ENCODE peak calls at places on chromosomes 2 and 18, in eight cellular contexts. One of them, this sample, is unnamed.

GRCh38 chr18:3466051-3466450 is 16.1 kb downstream of the TGIF1 start:
- DNase-seq in stimulated activated CD8-positive, alpha-beta memory T cell treated with anti-CD3 and anti-CD28 coated beads, Interleukin-7, amount 100 ng/mL, for 1 hour: no peak
- DNase-seq in activated T-helper 1 cell treated with Interleukin-2 at 50 U/mL for 16 hours: no peak
- DNase-seq in HT1080: peak; percentile 84
- DNase-seq in mucosa of descending colon: no peak
- DNase-seq in stimulated activated CD4-positive, alpha-beta T cell treated with anti-CD3 and anti-CD28 coated beads, Interleukin-12 subunit alpha, Interleukin-12 subunit beta, amount 100 ng/mL, for 24 hours: no peak
- DNase-seq in nucleus accumbens: no peak
- DNase-seq in NCI-H1105: no peak
- DNase-seq in this sample: no peak

GRCh38 chr18:48216639-48217280 is 192.4 kb downstream of the ZBTB7C start:
- DNase-seq in stimulated activated CD8-positive, alpha-beta memory T cell treated with anti-CD3 and anti-CD28 coated beads, Interleukin-7, amount 100 ng/mL, for 1 hour: no peak
- DNase-seq in activated T-helper 1 cell treated with Interleukin-2 at 50 U/mL for 16 hours: no peak
- DNase-seq in HT1080: no peak
- DNase-seq in mucosa of descending colon: no peak
- DNase-seq in stimulated activated CD4-positive, alpha-beta T cell treated with anti-CD3 and anti-CD28 coated beads, Interleukin-12 subunit alpha, Interleukin-12 subunit beta, amount 100 ng/mL, for 24 hours: no peak
- DNase-seq in nucleus accumbens: no peak
- DNase-seq in NCI-H1105: no peak
- DNase-seq in this sample: no peak

GRCh38 chr2:19569300-19569791 is 210.9 kb upstream of the OSR1 start:
- DNase-seq in stimulated activated CD8-positive, alpha-beta memory T cell treated with anti-CD3 and anti-CD28 coated beads, Interleukin-7, amount 100 ng/mL, for 1 hour: no peak
- DNase-seq in activated T-helper 1 cell treated with Interleukin-2 at 50 U/mL for 16 hours: no peak
- DNase-seq in HT1080: no peak
- DNase-seq in mucosa of descending colon: no peak
- DNase-seq in stimulated activated CD4-positive, alpha-beta T cell treated with anti-CD3 and anti-CD28 coated beads, Interleukin-12 subunit alpha, Interleukin-12 subunit beta, amount 100 ng/mL, for 24 hours: no peak
- DNase-seq in nucleus accumbens: no peak
- DNase-seq in NCI-H1105: no peak
- DNase-seq in this sample: no peak

GRCh38 chr18:49174478-49174877 is 223.7 kb upstream of the SMAD7 start:
- DNase-seq in stimulated activated CD8-positive, alpha-beta memory T cell treated with anti-CD3 and anti-CD28 coated beads, Interleukin-7, amount 100 ng/mL, for 1 hour: no peak
- DNase-seq in activated T-helper 1 cell treated with Interleukin-2 at 50 U/mL for 16 hours: no peak
- DNase-seq in HT1080: no peak
- DNase-seq in mucosa of descending colon: no peak
- DNase-seq in stimulated activated CD4-positive, alpha-beta T cell treated with anti-CD3 and anti-CD28 coated beads, Interleukin-12 subunit alpha, Interleukin-12 subunit beta, amount 100 ng/mL, for 24 hours: no peak
- DNase-seq in nucleus accumbens: no peak
- DNase-seq in NCI-H1105: no peak
- DNase-seq in this sample: no peak

GRCh38 chr2:19507137-19507536 is 148.7 kb upstream of the OSR1 start:
- DNase-seq in stimulated activated CD8-positive, alpha-beta memory T cell treated with anti-CD3 and anti-CD28 coated beads, Interleukin-7, amount 100 ng/mL, for 1 hour: no peak
- DNase-seq in activated T-helper 1 cell treated with Interleukin-2 at 50 U/mL for 16 hours: no peak
- DNase-seq in HT1080: no peak
- DNase-seq in mucosa of descending colon: no peak
- DNase-seq in stimulated activated CD4-positive, alpha-beta T cell treated with anti-CD3 and anti-CD28 coated beads, Interleukin-12 subunit alpha, Interleukin-12 subunit beta, amount 100 ng/mL, for 24 hours: no peak
- DNase-seq in nucleus accumbens: no peak
- DNase-seq in NCI-H1105: no peak
- DNase-seq in this sample: no peak

GRCh38 chr2:179177694-179178093 is 86.9 kb downstream of the SESTD1 start:
- DNase-seq in stimulated activated CD8-positive, alpha-beta memory T cell treated with anti-CD3 and anti-CD28 coated beads, Interleukin-7, amount 100 ng/mL, for 1 hour: no peak
- DNase-seq in activated T-helper 1 cell treated with Interleukin-2 at 50 U/mL for 16 hours: no peak
- DNase-seq in HT1080: no peak
- DNase-seq in mucosa of descending colon: no peak
- DNase-seq in stimulated activated CD4-positive, alpha-beta T cell treated with anti-CD3 and anti-CD28 coated beads, Interleukin-12 subunit alpha, Interleukin-12 subunit beta, amount 100 ng/mL, for 24 hours: no peak
- DNase-seq in nucleus accumbens: no peak
- DNase-seq in NCI-H1105: no peak
- DNase-seq in this sample: no peak

GRCh38 chr2:80930777-80931176 is 626.2 kb upstream of the LRRTM1 start:
- DNase-seq in stimulated activated CD8-positive, alpha-beta memory T cell treated with anti-CD3 and anti-CD28 coated beads, Interleukin-7, amount 100 ng/mL, for 1 hour: no peak
- DNase-seq in activated T-helper 1 cell treated with Interleukin-2 at 50 U/mL for 16 hours: no peak
- DNase-seq in HT1080: no peak
- DNase-seq in mucosa of descending colon: no peak
- DNase-seq in stimulated activated CD4-positive, alpha-beta T cell treated with anti-CD3 and anti-CD28 coated beads, Interleukin-12 subunit alpha, Interleukin-12 subunit beta, amount 100 ng/mL, for 24 hours: no peak
- DNase-seq in nucleus accumbens: no peak
- DNase-seq in NCI-H1105: no peak
- DNase-seq in this sample: no peak

GRCh38 chr2:74500578-74500946 is 1.2 kb upstream of the LBX2 start:
- DNase-seq in stimulated activated CD8-positive, alpha-beta memory T cell treated with anti-CD3 and anti-CD28 coated beads, Interleukin-7, amount 100 ng/mL, for 1 hour: no peak
- DNase-seq in activated T-helper 1 cell treated with Interleukin-2 at 50 U/mL for 16 hours: no peak
- DNase-seq in HT1080: no peak
- DNase-seq in mucosa of descending colon: peak; percentile 4
- DNase-seq in stimulated activated CD4-positive, alpha-beta T cell treated with anti-CD3 and anti-CD28 coated beads, Interleukin-12 subunit alpha, Interleukin-12 subunit beta, amount 100 ng/mL, for 24 hours: no peak
- DNase-seq in nucleus accumbens: no peak
- DNase-seq in NCI-H1105: no peak
- DNase-seq in this sample: no peak

GRCh38 chr18:23503967-23504352 is 649 bp downstream of the RMC1 start:
- DNase-seq in stimulated activated CD8-positive, alpha-beta memory T cell treated with anti-CD3 and anti-CD28 coated beads, Interleukin-7, amount 100 ng/mL, for 1 hour: no peak
- DNase-seq in activated T-helper 1 cell treated with Interleukin-2 at 50 U/mL for 16 hours: no peak
- DNase-seq in HT1080: no peak
- DNase-seq in mucosa of descending colon: no peak
- DNase-seq in stimulated activated CD4-positive, alpha-beta T cell treated with anti-CD3 and anti-CD28 coated beads, Interleukin-12 subunit alpha, Interleukin-12 subunit beta, amount 100 ng/mL, for 24 hours: no peak
- DNase-seq in nucleus accumbens: no peak
- DNase-seq in NCI-H1105: peak; percentile 3
- DNase-seq in this sample: no peak

GRCh38 chr2:229240984-229241491 is 30.0 kb downstream of the PID1 start:
- DNase-seq in stimulated activated CD8-positive, alpha-beta memory T cell treated with anti-CD3 and anti-CD28 coated beads, Interleukin-7, amount 100 ng/mL, for 1 hour: no peak
- DNase-seq in activated T-helper 1 cell treated with Interleukin-2 at 50 U/mL for 16 hours: no peak
- DNase-seq in HT1080: no peak
- DNase-seq in mucosa of descending colon: no peak
- DNase-seq in stimulated activated CD4-positive, alpha-beta T cell treated with anti-CD3 and anti-CD28 coated beads, Interleukin-12 subunit alpha, Interleukin-12 subunit beta, amount 100 ng/mL, for 24 hours: no peak
- DNase-seq in nucleus accumbens: no peak
- DNase-seq in NCI-H1105: no peak
- DNase-seq in this sample: no peak

GRCh38 chr2:109209412-109209811 is 80.4 kb downstream of the SH3RF3 start:
- DNase-seq in stimulated activated CD8-positive, alpha-beta memory T cell treated with anti-CD3 and anti-CD28 coated beads, Interleukin-7, amount 100 ng/mL, for 1 hour: no peak
- DNase-seq in activated T-helper 1 cell treated with Interleukin-2 at 50 U/mL for 16 hours: no peak
- DNase-seq in HT1080: peak; percentile 86
- DNase-seq in mucosa of descending colon: no peak
- DNase-seq in stimulated activated CD4-positive, alpha-beta T cell treated with anti-CD3 and anti-CD28 coated beads, Interleukin-12 subunit alpha, Interleukin-12 subunit beta, amount 100 ng/mL, for 24 hours: no peak
- DNase-seq in nucleus accumbens: no peak
- DNase-seq in NCI-H1105: no peak
- DNase-seq in this sample: no peak

GRCh38 chr2:148875387-148876051 is 492 bp downstream of the KIF5C start:
- DNase-seq in stimulated activated CD8-positive, alpha-beta memory T cell treated with anti-CD3 and anti-CD28 coated beads, Interleukin-7, amount 100 ng/mL, for 1 hour: no peak
- DNase-seq in activated T-helper 1 cell treated with Interleukin-2 at 50 U/mL for 16 hours: no peak
- DNase-seq in HT1080: no peak
- DNase-seq in mucosa of descending colon: peak; percentile 48
- DNase-seq in stimulated activated CD4-positive, alpha-beta T cell treated with anti-CD3 and anti-CD28 coated beads, Interleukin-12 subunit alpha, Interleukin-12 subunit beta, amount 100 ng/mL, for 24 hours: peak; percentile 2
- DNase-seq in nucleus accumbens: no peak
- DNase-seq in NCI-H1105: no peak
- DNase-seq in this sample: no peak

GRCh38 chr2:152961376-152961775 is 243.0 kb downstream of the ARL6IP6 start:
- DNase-seq in stimulated activated CD8-positive, alpha-beta memory T cell treated with anti-CD3 and anti-CD28 coated beads, Interleukin-7, amount 100 ng/mL, for 1 hour: no peak
- DNase-seq in activated T-helper 1 cell treated with Interleukin-2 at 50 U/mL for 16 hours: no peak
- DNase-seq in HT1080: peak; percentile 35
- DNase-seq in mucosa of descending colon: no peak
- DNase-seq in stimulated activated CD4-positive, alpha-beta T cell treated with anti-CD3 and anti-CD28 coated beads, Interleukin-12 subunit alpha, Interleukin-12 subunit beta, amount 100 ng/mL, for 24 hours: no peak
- DNase-seq in nucleus accumbens: no peak
- DNase-seq in NCI-H1105: no peak
- DNase-seq in this sample: no peak

GRCh38 chr2:70808983-70809958 is 11.1 kb downstream of the CLEC4F start:
- DNase-seq in stimulated activated CD8-positive, alpha-beta memory T cell treated with anti-CD3 and anti-CD28 coated beads, Interleukin-7, amount 100 ng/mL, for 1 hour: no peak
- DNase-seq in activated T-helper 1 cell treated with Interleukin-2 at 50 U/mL for 16 hours: no peak
- DNase-seq in HT1080: no peak
- DNase-seq in mucosa of descending colon: no peak
- DNase-seq in stimulated activated CD4-positive, alpha-beta T cell treated with anti-CD3 and anti-CD28 coated beads, Interleukin-12 subunit alpha, Interleukin-12 subunit beta, amount 100 ng/mL, for 24 hours: no peak
- DNase-seq in nucleus accumbens: no peak
- DNase-seq in NCI-H1105: no peak
- DNase-seq in this sample: no peak

GRCh38 chr18:11818486-11819203 is 32.6 kb upstream of the CHMP1B start:
- DNase-seq in stimulated activated CD8-positive, alpha-beta memory T cell treated with anti-CD3 and anti-CD28 coated beads, Interleukin-7, amount 100 ng/mL, for 1 hour: no peak
- DNase-seq in activated T-helper 1 cell treated with Interleukin-2 at 50 U/mL for 16 hours: no peak
- DNase-seq in HT1080: no peak
- DNase-seq in mucosa of descending colon: no peak
- DNase-seq in stimulated activated CD4-positive, alpha-beta T cell treated with anti-CD3 and anti-CD28 coated beads, Interleukin-12 subunit alpha, Interleukin-12 subunit beta, amount 100 ng/mL, for 24 hours: no peak
- DNase-seq in nucleus accumbens: no peak
- DNase-seq in NCI-H1105: no peak
- DNase-seq in this sample: no peak

GRCh38 chr2:188659656-188660406 is 314.3 kb upstream of the COL3A1 start:
- DNase-seq in stimulated activated CD8-positive, alpha-beta memory T cell treated with anti-CD3 and anti-CD28 coated beads, Interleukin-7, amount 100 ng/mL, for 1 hour: no peak
- DNase-seq in activated T-helper 1 cell treated with Interleukin-2 at 50 U/mL for 16 hours: no peak
- DNase-seq in HT1080: peak; percentile 77
- DNase-seq in mucosa of descending colon: no peak
- DNase-seq in stimulated activated CD4-positive, alpha-beta T cell treated with anti-CD3 and anti-CD28 coated beads, Interleukin-12 subunit alpha, Interleukin-12 subunit beta, amount 100 ng/mL, for 24 hours: no peak
- DNase-seq in nucleus accumbens: no peak
- DNase-seq in NCI-H1105: no peak
- DNase-seq in this sample: no peak

GRCh38 chr2:232984451-232985207 is 28.4 kb downstream of the NGEF start:
- DNase-seq in stimulated activated CD8-positive, alpha-beta memory T cell treated with anti-CD3 and anti-CD28 coated beads, Interleukin-7, amount 100 ng/mL, for 1 hour: no peak
- DNase-seq in activated T-helper 1 cell treated with Interleukin-2 at 50 U/mL for 16 hours: no peak
- DNase-seq in HT1080: no peak
- DNase-seq in mucosa of descending colon: peak; percentile 15
- DNase-seq in stimulated activated CD4-positive, alpha-beta T cell treated with anti-CD3 and anti-CD28 coated beads, Interleukin-12 subunit alpha, Interleukin-12 subunit beta, amount 100 ng/mL, for 24 hours: no peak
- DNase-seq in nucleus accumbens: no peak
- DNase-seq in NCI-H1105: no peak
- DNase-seq in this sample: no peak

GRCh38 chr2:74297391-74297790 is 45.8 kb downstream of the SLC4A5 start:
- DNase-seq in stimulated activated CD8-positive, alpha-beta memory T cell treated with anti-CD3 and anti-CD28 coated beads, Interleukin-7, amount 100 ng/mL, for 1 hour: no peak
- DNase-seq in activated T-helper 1 cell treated with Interleukin-2 at 50 U/mL for 16 hours: no peak
- DNase-seq in HT1080: no peak
- DNase-seq in mucosa of descending colon: no peak
- DNase-seq in stimulated activated CD4-positive, alpha-beta T cell treated with anti-CD3 and anti-CD28 coated beads, Interleukin-12 subunit alpha, Interleukin-12 subunit beta, amount 100 ng/mL, for 24 hours: no peak
- DNase-seq in nucleus accumbens: no peak
- DNase-seq in NCI-H1105: no peak
- DNase-seq in this sample: no peak

GRCh38 chr2:98039085-98039756 is 43.5 kb upstream of the TMEM131 start:
- DNase-seq in stimulated activated CD8-positive, alpha-beta memory T cell treated with anti-CD3 and anti-CD28 coated beads, Interleukin-7, amount 100 ng/mL, for 1 hour: no peak
- DNase-seq in activated T-helper 1 cell treated with Interleukin-2 at 50 U/mL for 16 hours: no peak
- DNase-seq in HT1080: no peak
- DNase-seq in mucosa of descending colon: no peak
- DNase-seq in stimulated activated CD4-positive, alpha-beta T cell treated with anti-CD3 and anti-CD28 coated beads, Interleukin-12 subunit alpha, Interleukin-12 subunit beta, amount 100 ng/mL, for 24 hours: no peak
- DNase-seq in nucleus accumbens: no peak
- DNase-seq in NCI-H1105: no peak
- DNase-seq in this sample: no peak

GRCh38 chr2:207230261-207231105 is 64.7 kb upstream of the KLF7 start:
- DNase-seq in stimulated activated CD8-positive, alpha-beta memory T cell treated with anti-CD3 and anti-CD28 coated beads, Interleukin-7, amount 100 ng/mL, for 1 hour: no peak
- DNase-seq in activated T-helper 1 cell treated with Interleukin-2 at 50 U/mL for 16 hours: no peak
- DNase-seq in HT1080: peak; percentile 34
- DNase-seq in mucosa of descending colon: no peak
- DNase-seq in stimulated activated CD4-positive, alpha-beta T cell treated with anti-CD3 and anti-CD28 coated beads, Interleukin-12 subunit alpha, Interleukin-12 subunit beta, amount 100 ng/mL, for 24 hours: no peak
- DNase-seq in nucleus accumbens: no peak
- DNase-seq in NCI-H1105: no peak
- DNase-seq in this sample: no peak

GRCh38 chr2:71060871-71061270 is 7.6 kb upstream of the NAGK start:
- DNase-seq in stimulated activated CD8-positive, alpha-beta memory T cell treated with anti-CD3 and anti-CD28 coated beads, Interleukin-7, amount 100 ng/mL, for 1 hour: no peak
- DNase-seq in activated T-helper 1 cell treated with Interleukin-2 at 50 U/mL for 16 hours: no peak
- DNase-seq in HT1080: no peak
- DNase-seq in mucosa of descending colon: no peak
- DNase-seq in stimulated activated CD4-positive, alpha-beta T cell treated with anti-CD3 and anti-CD28 coated beads, Interleukin-12 subunit alpha, Interleukin-12 subunit beta, amount 100 ng/mL, for 24 hours: no peak
- DNase-seq in nucleus accumbens: no peak
- DNase-seq in NCI-H1105: no peak
- DNase-seq in this sample: no peak

GRCh38 chr2:233082934-233083755 is 23.0 kb downstream of the INPP5D start:
- DNase-seq in stimulated activated CD8-positive, alpha-beta memory T cell treated with anti-CD3 and anti-CD28 coated beads, Interleukin-7, amount 100 ng/mL, for 1 hour: no peak
- DNase-seq in activated T-helper 1 cell treated with Interleukin-2 at 50 U/mL for 16 hours: no peak
- DNase-seq in HT1080: no peak
- DNase-seq in mucosa of descending colon: no peak
- DNase-seq in stimulated activated CD4-positive, alpha-beta T cell treated with anti-CD3 and anti-CD28 coated beads, Interleukin-12 subunit alpha, Interleukin-12 subunit beta, amount 100 ng/mL, for 24 hours: no peak
- DNase-seq in nucleus accumbens: no peak
- DNase-seq in NCI-H1105: no peak
- DNase-seq in this sample: no peak

GRCh38 chr2:12533337-12533736 is 183.4 kb upstream of the TRIB2 start:
- DNase-seq in stimulated activated CD8-positive, alpha-beta memory T cell treated with anti-CD3 and anti-CD28 coated beads, Interleukin-7, amount 100 ng/mL, for 1 hour: no peak
- DNase-seq in activated T-helper 1 cell treated with Interleukin-2 at 50 U/mL for 16 hours: no peak
- DNase-seq in HT1080: no peak
- DNase-seq in mucosa of descending colon: no peak
- DNase-seq in stimulated activated CD4-positive, alpha-beta T cell treated with anti-CD3 and anti-CD28 coated beads, Interleukin-12 subunit alpha, Interleukin-12 subunit beta, amount 100 ng/mL, for 24 hours: no peak
- DNase-seq in nucleus accumbens: no peak
- DNase-seq in NCI-H1105: no peak
- DNase-seq in this sample: no peak

GRCh38 chr2:171813729-171814128 is 80.3 kb downstream of the SLC25A12 start:
- DNase-seq in stimulated activated CD8-positive, alpha-beta memory T cell treated with anti-CD3 and anti-CD28 coated beads, Interleukin-7, amount 100 ng/mL, for 1 hour: no peak
- DNase-seq in activated T-helper 1 cell treated with Interleukin-2 at 50 U/mL for 16 hours: no peak
- DNase-seq in HT1080: no peak
- DNase-seq in mucosa of descending colon: no peak
- DNase-seq in stimulated activated CD4-positive, alpha-beta T cell treated with anti-CD3 and anti-CD28 coated beads, Interleukin-12 subunit alpha, Interleukin-12 subunit beta, amount 100 ng/mL, for 24 hours: no peak
- DNase-seq in nucleus accumbens: no peak
- DNase-seq in NCI-H1105: no peak
- DNase-seq in this sample: no peak

GRCh38 chr2:149363953-149364352 is 33.6 kb downstream of the LYPD6 start:
- DNase-seq in stimulated activated CD8-positive, alpha-beta memory T cell treated with anti-CD3 and anti-CD28 coated beads, Interleukin-7, amount 100 ng/mL, for 1 hour: no peak
- DNase-seq in activated T-helper 1 cell treated with Interleukin-2 at 50 U/mL for 16 hours: no peak
- DNase-seq in HT1080: no peak
- DNase-seq in mucosa of descending colon: no peak
- DNase-seq in stimulated activated CD4-positive, alpha-beta T cell treated with anti-CD3 and anti-CD28 coated beads, Interleukin-12 subunit alpha, Interleukin-12 subunit beta, amount 100 ng/mL, for 24 hours: no peak
- DNase-seq in nucleus accumbens: no peak
- DNase-seq in NCI-H1105: no peak
- DNase-seq in this sample: no peak

GRCh38 chr2:221106241-221106640 is 465.9 kb downstream of the EPHA4 start:
- DNase-seq in stimulated activated CD8-positive, alpha-beta memory T cell treated with anti-CD3 and anti-CD28 coated beads, Interleukin-7, amount 100 ng/mL, for 1 hour: no peak
- DNase-seq in activated T-helper 1 cell treated with Interleukin-2 at 50 U/mL for 16 hours: no peak
- DNase-seq in HT1080: no peak
- DNase-seq in mucosa of descending colon: no peak
- DNase-seq in stimulated activated CD4-positive, alpha-beta T cell treated with anti-CD3 and anti-CD28 coated beads, Interleukin-12 subunit alpha, Interleukin-12 subunit beta, amount 100 ng/mL, for 24 hours: no peak
- DNase-seq in nucleus accumbens: no peak
- DNase-seq in NCI-H1105: peak; percentile 18
- DNase-seq in this sample: no peak

GRCh38 chr2:69946351-69947077 is 14.9 kb downstream of the ASPRV1 start:
- DNase-seq in stimulated activated CD8-positive, alpha-beta memory T cell treated with anti-CD3 and anti-CD28 coated beads, Interleukin-7, amount 100 ng/mL, for 1 hour: peak; percentile 19
- DNase-seq in activated T-helper 1 cell treated with Interleukin-2 at 50 U/mL for 16 hours: peak; percentile 33
- DNase-seq in HT1080: peak; percentile 85
- DNase-seq in mucosa of descending colon: no peak
- DNase-seq in stimulated activated CD4-positive, alpha-beta T cell treated with anti-CD3 and anti-CD28 coated beads, Interleukin-12 subunit alpha, Interleukin-12 subunit beta, amount 100 ng/mL, for 24 hours: peak; percentile 19
- DNase-seq in nucleus accumbens: no peak
- DNase-seq in NCI-H1105: no peak
- DNase-seq in this sample: peak; percentile 38

GRCh38 chr2:239440511-239440959 is 39.7 kb upstream of the HDAC4 start:
- DNase-seq in stimulated activated CD8-positive, alpha-beta memory T cell treated with anti-CD3 and anti-CD28 coated beads, Interleukin-7, amount 100 ng/mL, for 1 hour: no peak
- DNase-seq in activated T-helper 1 cell treated with Interleukin-2 at 50 U/mL for 16 hours: no peak
- DNase-seq in HT1080: no peak
- DNase-seq in mucosa of descending colon: no peak
- DNase-seq in stimulated activated CD4-positive, alpha-beta T cell treated with anti-CD3 and anti-CD28 coated beads, Interleukin-12 subunit alpha, Interleukin-12 subunit beta, amount 100 ng/mL, for 24 hours: no peak
- DNase-seq in nucleus accumbens: peak; percentile 89
- DNase-seq in NCI-H1105: no peak
- DNase-seq in this sample: no peak

GRCh38 chr18:61824733-61825363 is 68.0 kb downstream of the RNF152 start:
- DNase-seq in stimulated activated CD8-positive, alpha-beta memory T cell treated with anti-CD3 and anti-CD28 coated beads, Interleukin-7, amount 100 ng/mL, for 1 hour: no peak
- DNase-seq in activated T-helper 1 cell treated with Interleukin-2 at 50 U/mL for 16 hours: no peak
- DNase-seq in HT1080: no peak
- DNase-seq in mucosa of descending colon: no peak
- DNase-seq in stimulated activated CD4-positive, alpha-beta T cell treated with anti-CD3 and anti-CD28 coated beads, Interleukin-12 subunit alpha, Interleukin-12 subunit beta, amount 100 ng/mL, for 24 hours: no peak
- DNase-seq in nucleus accumbens: no peak
- DNase-seq in NCI-H1105: no peak
- DNase-seq in this sample: no peak

GRCh38 chr2:17043173-17043572 is 377.5 kb upstream of the CYRIA start:
- DNase-seq in stimulated activated CD8-positive, alpha-beta memory T cell treated with anti-CD3 and anti-CD28 coated beads, Interleukin-7, amount 100 ng/mL, for 1 hour: no peak
- DNase-seq in activated T-helper 1 cell treated with Interleukin-2 at 50 U/mL for 16 hours: no peak
- DNase-seq in HT1080: peak; percentile 65
- DNase-seq in mucosa of descending colon: no peak
- DNase-seq in stimulated activated CD4-positive, alpha-beta T cell treated with anti-CD3 and anti-CD28 coated beads, Interleukin-12 subunit alpha, Interleukin-12 subunit beta, amount 100 ng/mL, for 24 hours: no peak
- DNase-seq in nucleus accumbens: no peak
- DNase-seq in NCI-H1105: no peak
- DNase-seq in this sample: no peak

GRCh38 chr2:232951181-232951580 is 61.9 kb downstream of the NGEF start:
- DNase-seq in stimulated activated CD8-positive, alpha-beta memory T cell treated with anti-CD3 and anti-CD28 coated beads, Interleukin-7, amount 100 ng/mL, for 1 hour: no peak
- DNase-seq in activated T-helper 1 cell treated with Interleukin-2 at 50 U/mL for 16 hours: no peak
- DNase-seq in HT1080: no peak
- DNase-seq in mucosa of descending colon: no peak
- DNase-seq in stimulated activated CD4-positive, alpha-beta T cell treated with anti-CD3 and anti-CD28 coated beads, Interleukin-12 subunit alpha, Interleukin-12 subunit beta, amount 100 ng/mL, for 24 hours: no peak
- DNase-seq in nucleus accumbens: no peak
- DNase-seq in NCI-H1105: no peak
- DNase-seq in this sample: no peak

GRCh38 chr18:57780318-57781127 is 22.6 kb downstream of the ATP8B1 start:
- DNase-seq in stimulated activated CD8-positive, alpha-beta memory T cell treated with anti-CD3 and anti-CD28 coated beads, Interleukin-7, amount 100 ng/mL, for 1 hour: no peak
- DNase-seq in activated T-helper 1 cell treated with Interleukin-2 at 50 U/mL for 16 hours: no peak
- DNase-seq in HT1080: peak; percentile 89
- DNase-seq in mucosa of descending colon: no peak
- DNase-seq in stimulated activated CD4-positive, alpha-beta T cell treated with anti-CD3 and anti-CD28 coated beads, Interleukin-12 subunit alpha, Interleukin-12 subunit beta, amount 100 ng/mL, for 24 hours: no peak
- DNase-seq in nucleus accumbens: no peak
- DNase-seq in NCI-H1105: peak; percentile 75
- DNase-seq in this sample: no peak

GRCh38 chr2:191656389-191656788 is 21.5 kb upstream of the NABP1 start:
- DNase-seq in stimulated activated CD8-positive, alpha-beta memory T cell treated with anti-CD3 and anti-CD28 coated beads, Interleukin-7, amount 100 ng/mL, for 1 hour: no peak
- DNase-seq in activated T-helper 1 cell treated with Interleukin-2 at 50 U/mL for 16 hours: no peak
- DNase-seq in HT1080: no peak
- DNase-seq in mucosa of descending colon: no peak
- DNase-seq in stimulated activated CD4-positive, alpha-beta T cell treated with anti-CD3 and anti-CD28 coated beads, Interleukin-12 subunit alpha, Interleukin-12 subunit beta, amount 100 ng/mL, for 24 hours: no peak
- DNase-seq in nucleus accumbens: no peak
- DNase-seq in NCI-H1105: no peak
- DNase-seq in this sample: no peak

GRCh38 chr2:202019689-202020450 is 13.8 kb upstream of the FZD7 start:
- DNase-seq in stimulated activated CD8-positive, alpha-beta memory T cell treated with anti-CD3 and anti-CD28 coated beads, Interleukin-7, amount 100 ng/mL, for 1 hour: no peak
- DNase-seq in activated T-helper 1 cell treated with Interleukin-2 at 50 U/mL for 16 hours: no peak
- DNase-seq in HT1080: no peak
- DNase-seq in mucosa of descending colon: no peak
- DNase-seq in stimulated activated CD4-positive, alpha-beta T cell treated with anti-CD3 and anti-CD28 coated beads, Interleukin-12 subunit alpha, Interleukin-12 subunit beta, amount 100 ng/mL, for 24 hours: no peak
- DNase-seq in nucleus accumbens: no peak
- DNase-seq in NCI-H1105: no peak
- DNase-seq in this sample: no peak

This sample was measured in effector CD4-positive, alpha-beta T cell.